ENCODE peak calls at places on chromosomes 2 and 18, in five cellular contexts. N, F, I, O and E are unnamed samples.

GRCh38 chr2:10868465-10869314 is 43.0 kb upstream of the KCNF1 start:
- DNase-seq in N (no peak), F (no peak), I (no peak), O (no peak), E (no peak)

GRCh38 chr2:167380094-167380493 is 491.8 kb downstream of the XIRP2 start:
- DNase-seq in N (no peak), F (no peak), I (no peak), O (no peak), E (no peak)

GRCh38 chr2:204717591-204717990 is 172.3 kb downstream of the PARD3B start:
- DNase-seq in N (no peak), F (no peak), I (no peak), O (no peak), E (no peak)

GRCh38 chr2:176643711-176644110 is 374.5 kb downstream of the MTX2 start:
- DNase-seq in N (no peak), F (no peak), I (peak; percentile 31), O (peak; percentile 56), E (peak; percentile 31)

GRCh38 chr2:232675381-232675780 is 21.8 kb upstream of the GIGYF2 start:
- DNase-seq in N (no peak), F (no peak), I (no peak), O (no peak), E (no peak)

GRCh38 chr18:34632323-34632722 is 77.8 kb upstream of the DTNA start:
- DNase-seq in N (no peak), F (no peak), I (no peak), O (no peak), E (no peak)

GRCh38 chr2:57881998-57882884 is 164.4 kb upstream of the VRK2 start:
- DNase-seq in N (no peak), F (no peak), I (no peak), O (no peak), E (no peak)

GRCh38 chr18:10477863-10478260 is 23.4 kb downstream of the APCDD1 start:
- DNase-seq in N (no peak), F (no peak), I (no peak), O (no peak), E (no peak)

GRCh38 chr18:75213610-75214009 is 3.0 kb downstream of the TSHZ1 start:
- DNase-seq in N (no peak), F (peak; percentile 71), I (no peak), O (peak; percentile 63), E (peak; percentile 84)

GRCh38 chr2:108611021-108611420 is 76.8 kb downstream of the LIMS1 start:
- DNase-seq in N (no peak), F (no peak), I (no peak), O (no peak), E (no peak)